ENCODE peak calls at places on chromosome 13, in nine cellular contexts. Q is PC-3; M is GM12892; N is astrocyte of the hippocampus; A is CD4-positive, alpha-beta T cell; B is NCI-H2081; O is stimulated activated CD4-positive, alpha-beta T cell treated with anti-CD3 and anti-CD28 coated beads, TNF-alpha, amount 100 ng/mL, for 48 hours; U is Caki2; S is dorsolateral prefrontal cortex. D is an unnamed sample.
A peak's percentile ranks its signal among the peaks of the same experiment; 100 is the strongest.

GRCh38 chr13:76939215-76939614 is 9.1 kb upstream of the ACOD1 start:
- DNase-seq in N (no peak), A (no peak), U (no peak), B (no peak), Q (peak; percentile 13), O (no peak), S (no peak), M (no peak), D (no peak)

GRCh38 chr13:109336730-109337129 is 449.7 kb downstream of the IRS2 start:
- DNase-seq in A (no peak), O (no peak), S (no peak), N (peak; percentile 89), M (no peak), Q (peak; percentile 62), U (peak; percentile 35), B (no peak), D (no peak)

GRCh38 chr13:23384111-23384510 is 49.4 kb downstream of the SACS start:
- DNase-seq in S (no peak), Q (peak; percentile 51), O (no peak), B (no peak), A (no peak), M (no peak), U (peak; percentile 70), N (no peak), D (no peak)

GRCh38 chr13:32791545-32792172 is 205.4 kb downstream of the PDS5B start:
- DNase-seq in O (peak; percentile 7), M (peak; percentile 13), S (no peak), N (no peak), B (no peak), U (peak; percentile 1), Q (peak; percentile 59), A (no peak), D (peak; percentile 36)

GRCh38 chr13:30569901-30570576 is 47.7 kb upstream of the USPL1 start:
- DNase-seq in N (peak; percentile 92), M (no peak), B (no peak), Q (peak; percentile 88), S (no peak), U (peak; percentile 67), O (no peak), A (no peak), D (no peak)

GRCh38 chr13:23699271-23699670 is 129.1 kb downstream of the TNFRSF19 start:
- DNase-seq in A (no peak), Q (no peak), S (no peak), U (no peak), M (no peak), O (no peak), N (no peak), B (no peak), D (no peak)

GRCh38 chr13:25494708-25495411 is 123.1 kb downstream of the ATP8A2 start:
- DNase-seq in U (no peak), A (no peak), O (no peak), Q (no peak), B (peak; percentile 34), N (no peak), S (no peak), M (no peak), D (no peak)

GRCh38 chr13:110328509-110328908 is 21.4 kb downstream of the COL4A2 start:
- DNase-seq in M (no peak), A (no peak), U (no peak), S (no peak), N (no peak), Q (no peak), O (no peak), B (no peak), D (no peak)

GRCh38 chr13:71285700-71286099 is 581.3 kb downstream of the DACH1 start:
- DNase-seq in U (no peak), A (no peak), S (no peak), B (no peak), N (no peak), Q (no peak), O (no peak), M (no peak), D (no peak)

GRCh38 chr13:71218960-71219359 is 648.0 kb downstream of the DACH1 start:
- DNase-seq in Q (peak; percentile 48), U (no peak), B (peak; percentile 30), N (no peak), O (no peak), A (no peak), M (no peak), S (no peak), D (no peak)

GRCh38 chr13:67197704-67198103 is 32.4 kb downstream of the PCDH9 start:
- DNase-seq in A (no peak), O (no peak), S (no peak), U (no peak), N (no peak), M (no peak), B (no peak), Q (no peak), D (no peak)

GRCh38 chr13:46529509-46529908 is 23.5 kb upstream of the LRCH1 start:
- DNase-seq in M (no peak), B (no peak), Q (no peak), O (no peak), U (no peak), S (no peak), N (no peak), A (no peak), D (no peak)

GRCh38 chr13:29465741-29466293 is 129.7 kb downstream of the SLC7A1 start:
- DNase-seq in M (no peak), B (no peak), N (peak; percentile 70), O (no peak), S (no peak), A (no peak), Q (peak; percentile 28), U (peak; percentile 38), D (no peak)

GRCh38 chr13:99572921-99573320 is 71.6 kb downstream of the TM9SF2 start:
- DNase-seq in O (no peak), A (no peak), N (peak; percentile 18), S (no peak), M (no peak), U (no peak), B (no peak), Q (no peak), D (no peak)

GRCh38 chr13:64446372-64446771 is 2783.8 kb downstream of the PCDH9 start:
- DNase-seq in N (no peak), U (peak; percentile 2), Q (peak; percentile 42), O (no peak), B (no peak), A (no peak), M (no peak), S (no peak), D (no peak)

GRCh38 chr13:59689057-59689456 is 474.7 kb downstream of the DIAPH3 start:
- DNase-seq in O (no peak), S (no peak), U (no peak), M (no peak), A (no peak), Q (no peak), B (no peak), N (no peak), D (no peak)

GRCh38 chr13:50094615-50095293 is 79.5 kb downstream of the KCNRG start:
- DNase-seq in Q (peak; percentile 50), S (no peak), U (no peak), N (no peak), M (no peak), A (no peak), B (no peak), O (no peak), D (no peak)

GRCh38 chr13:94129490-94129894 is 350.0 kb downstream of the DCT start:
- DNase-seq in B (no peak), U (no peak), S (no peak), A (no peak), N (no peak), Q (no peak), O (no peak), M (no peak), D (no peak)

GRCh38 chr13:47679391-47679790 is 321.7 kb downstream of the SUCLA2 start:
- DNase-seq in M (no peak), Q (peak; percentile 52), N (peak; percentile 12), S (no peak), U (no peak), O (no peak), A (no peak), B (no peak), D (no peak)

GRCh38 chr13:47933688-47934011 is 67.4 kb downstream of the SUCLA2 start:
- DNase-seq in S (no peak), B (peak; percentile 62), Q (peak; percentile 17), N (peak; percentile 90), A (no peak), U (no peak), M (no peak), O (no peak), D (no peak)

GRCh38 chr13:98297043-98297442 is 120.0 kb upstream of the RNF113B start:
- DNase-seq in O (no peak), M (no peak), S (no peak), A (no peak), B (peak; percentile 42), Q (no peak), N (no peak), U (no peak), D (no peak)

GRCh38 chr13:66513728-66514127 is 716.4 kb downstream of the PCDH9 start:
- DNase-seq in S (no peak), U (no peak), A (no peak), O (no peak), B (no peak), N (peak; percentile 52), Q (no peak), M (no peak), D (no peak)

GRCh38 chr13:30332516-30333165 is 25.3 kb upstream of the KATNAL1 start:
- DNase-seq in A (no peak), M (no peak), B (no peak), S (no peak), N (no peak), Q (peak; percentile 63), O (no peak), U (no peak), D (no peak)

GRCh38 chr13:30985637-30986205 is 53.3 kb downstream of the TEX26 start:
- DNase-seq in A (no peak), O (no peak), Q (peak; percentile 43), U (no peak), S (no peak), B (no peak), M (no peak), N (peak; percentile 69), D (no peak)

D was measured in activated T-helper 2 cell treated with anti-CD3 and anti-CD28 coated beads, Interferon-gamma antibody, Interleukin-2, Interleukin-4, amounts not matched to agents 10 μg/mL and 5 μg/mL and 100 μg/mL, durations not matched to agents 14 hours and 24 hours and 36 hours.